ENCODE peak calls at places on chromosome 9, in nine cellular contexts. P is cardiac muscle cell, V is left ventricle myocardium inferior, N is sigmoid colon, W is left lung, F is right lobe of liver, Q is coronary artery, R is GM06990, M is heart left ventricle. H is an unnamed sample.

GRCh38 chr9:77486968-77487367 is 161.2 kb downstream of the GNA14 start:
- DNase-seq in P (no peak), V (no peak), N (no peak), W (no peak), F (no peak), Q (no peak), R (no peak), M (no peak), H (no peak)

GRCh38 chr9:91164724-91165520 is 196.8 kb downstream of the AUH start:
- DNase-seq in P (peak; percentile 96), V (peak; percentile 45), N (peak; percentile 80), W (peak; percentile 89), F (no peak), Q (peak; percentile 73), R (no peak), M (no peak), H (peak; percentile 94)

GRCh38 chr9:87464110-87464991 is 33.3 kb upstream of the DAPK1 start:
- DNase-seq in P (peak; percentile 68), V (no peak), N (peak; percentile 70), W (no peak), F (no peak), Q (no peak), R (peak; percentile 53), M (no peak), H (peak; percentile 20)

GRCh38 chr9:5562806-5563416 is 52.6 kb downstream of the PDCD1LG2 start:
- DNase-seq in P (no peak), V (no peak), N (no peak), W (no peak), F (no peak), Q (no peak), R (no peak), M (no peak), H (no peak)

GRCh38 chr9:26159575-26160392 is 481.5 kb upstream of the TUSC1 start:
- DNase-seq in P (no peak), V (no peak), N (no peak), W (no peak), F (no peak), Q (no peak), R (no peak), M (no peak), H (peak; percentile 16)

GRCh38 chr9:98931543-98931942 is 12.2 kb upstream of the COL15A1 start:
- DNase-seq in P (no peak), V (no peak), N (no peak), W (no peak), F (no peak), Q (no peak), R (no peak), M (no peak), H (no peak)

GRCh38 chr9:27462846-27463245 is 61.2 kb upstream of the IFNK start:
- DNase-seq in P (no peak), V (no peak), N (no peak), W (no peak), F (no peak), Q (no peak), R (no peak), M (no peak), H (no peak)

GRCh38 chr9:130186839-130187522 is 14.8 kb downstream of the NCS1 start:
- DNase-seq in P (peak; percentile 48), V (no peak), N (peak; percentile 90), W (peak; percentile 58), F (no peak), Q (peak; percentile 88), R (no peak), M (no peak), H (no peak)

GRCh38 chr9:91949946-91950664 is at the start of gene ROR2:
- DNase-seq in P (peak; percentile 88), V (peak; percentile 67), N (peak; percentile 89), W (peak; percentile 60), F (no peak), Q (no peak), R (peak; percentile 58), M (no peak), H (no peak)

GRCh38 chr9:127172066-127172707 is 49.8 kb upstream of the ANGPTL2 start:
- DNase-seq in P (no peak), V (no peak), N (peak; percentile 33), W (no peak), F (no peak), Q (peak; percentile 14), R (no peak), M (no peak), H (no peak)

GRCh38 chr9:32180597-32180996 is 203.8 kb upstream of the ACO1 start:
- DNase-seq in P (no peak), V (no peak), N (no peak), W (no peak), F (no peak), Q (no peak), R (no peak), M (no peak), H (no peak)

GRCh38 chr9:124469011-124469832 is 19.0 kb downstream of the ADGRD2 start:
- DNase-seq in P (no peak), V (no peak), N (no peak), W (no peak), F (peak; percentile 39), Q (no peak), R (no peak), M (no peak), H (no peak)

GRCh38 chr9:89755835-89756234 is 151.0 kb downstream of the GADD45G start:
- DNase-seq in P (peak; percentile 88), V (peak; percentile 41), N (no peak), W (no peak), F (no peak), Q (no peak), R (no peak), M (peak; percentile 43), H (no peak)

GRCh38 chr9:109894921-109895758 is 115.1 kb downstream of the PALM2AKAP2 start:
- DNase-seq in P (peak; percentile 13), V (no peak), N (no peak), W (no peak), F (no peak), Q (no peak), R (no peak), M (peak; percentile 40), H (no peak)

GRCh38 chr9:112032733-112033132 is 136.1 kb downstream of the UGCG start:
- DNase-seq in P (no peak), V (no peak), N (no peak), W (no peak), F (no peak), Q (no peak), R (no peak), M (no peak), H (no peak)

GRCh38 chr9:130073373-130073772 is 19.7 kb downstream of the GPR107 start:
- DNase-seq in P (peak; percentile 87), V (no peak), N (no peak), W (no peak), F (no peak), Q (no peak), R (no peak), M (peak; percentile 20), H (no peak)

DNA sequence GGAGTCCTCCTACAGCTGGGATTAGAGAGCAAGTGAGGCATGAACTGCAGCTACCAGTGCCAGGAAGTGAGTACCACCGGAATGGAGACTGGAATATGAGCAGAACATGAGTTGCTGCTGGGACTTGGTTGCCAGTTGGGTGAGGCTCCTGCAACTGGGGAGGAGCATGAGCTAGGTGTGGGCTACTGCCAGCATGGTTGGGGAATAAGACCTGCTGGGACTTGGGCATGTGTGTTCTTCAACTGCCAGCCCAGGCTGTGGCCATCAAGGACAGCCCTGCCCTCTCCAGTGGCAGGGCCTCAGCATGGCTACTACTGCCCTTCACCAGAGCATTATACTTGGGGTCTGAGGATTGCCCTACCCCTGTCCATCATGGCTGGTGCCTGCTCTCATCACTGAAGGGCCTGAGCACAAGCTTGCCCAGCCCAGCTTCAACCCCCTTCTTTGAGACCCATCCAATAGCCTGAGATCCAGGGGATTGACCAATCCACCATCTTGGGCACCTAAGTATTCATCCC is 665.0 kb downstream of the ELAVL2 start:
- DNase-seq in P (no peak), V (no peak), N (no peak), W (no peak), F (no peak), Q (no peak), R (no peak), M (no peak), H (no peak)
- H3K4me3 ChIP-seq in P (no peak overlapping the region), V (no peak overlapping the region), N (no peak overlapping the region), W (no peak overlapping the region), F (no peak overlapping the region), Q (no peak overlapping the region), R (no peak overlapping the region), M (no peak overlapping the region), H (no peak overlapping the region)

GRCh38 chr9:7844283-7844682 is 44.7 kb upstream of the DMAC1 start:
- DNase-seq in P (peak; percentile 15), V (no peak), N (no peak), W (no peak), F (no peak), Q (no peak), R (no peak), M (no peak), H (no peak)
- TF ChIP-seq CTCF in P (peak; percentile 22), V (peak; percentile 49), N (peak; percentile 9), W (no peak), F (peak; percentile 37), Q (no peak), R (peak; percentile 43), M (no peak), H (no peak)

DNA sequence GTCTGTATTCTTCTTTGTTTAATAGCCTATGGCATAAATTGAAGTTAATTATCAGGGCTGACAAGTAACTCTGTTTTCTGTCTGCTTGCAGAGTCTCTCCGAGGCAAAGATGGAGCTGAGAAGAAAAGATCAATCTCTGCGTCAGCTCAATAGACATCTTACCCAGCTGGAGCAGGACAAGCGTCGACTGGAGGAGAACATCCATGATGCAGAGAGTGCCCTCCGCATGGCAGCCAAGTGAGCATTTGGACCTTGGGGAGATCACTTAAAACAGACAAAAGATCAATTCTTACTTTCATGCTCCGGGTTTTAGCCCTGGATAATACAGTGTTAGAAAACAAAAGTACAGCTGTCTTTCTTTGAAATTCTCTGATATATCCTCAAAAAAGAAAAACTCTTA is 293.8 kb downstream of the CCDC171 start:
- DNase-seq in P (no peak), V (no peak), N (no peak), W (no peak), F (no peak), Q (no peak), R (no peak), M (no peak), H (no peak)
- H3K4me3 ChIP-seq in P (no peak overlapping the region), V (no peak overlapping the region), N (no peak overlapping the region), W (no peak overlapping the region), F (no peak overlapping the region), Q (no peak overlapping the region), R (no peak overlapping the region), M (no peak overlapping the region), H (no peak overlapping the region)

GRCh38 chr9:137189297-137190295 is 1.1 kb downstream of the SSNA1 start:
- DNase-seq in P (no peak), V (no peak), N (no peak), W (no peak), F (no peak), Q (no peak), R (no peak), M (no peak), H (no peak)

GRCh38 chr9:137188086-137188489 is 272 bp downstream of the ANAPC2 start:
- DNase-seq in P (no peak), V (no peak), N (no peak), W (no peak), F (no peak), Q (no peak), R (no peak), M (no peak), H (no peak)

GRCh38 chr9:137187386-137187785 is 974 bp downstream of the ANAPC2 start:
- DNase-seq in P (no peak), V (no peak), N (no peak), W (no peak), F (no peak), Q (no peak), R (no peak), M (no peak), H (no peak)

GRCh38 chr9:137190315-137190853 is 1.9 kb downstream of the SSNA1 start:
- DNase-seq in P (no peak), V (no peak), N (no peak), W (no peak), F (no peak), Q (no peak), R (no peak), M (no peak), H (no peak)

GRCh38 chr9:137188490-137189296 is at the start of the genes ANAPC2 and SSNA1:
- DNase-seq in P (peak; percentile 96), V (peak; percentile 93), N (peak; percentile 96), W (peak; percentile 92), F (peak; percentile 94), Q (peak; percentile 92), R (peak; percentile 98), M (peak; percentile 91), H (peak; percentile 64)
- TF ChIP-seq CTCF in P (peak; percentile 50), V (no peak), N (no peak), W (no peak), F (peak; percentile 43), Q (no peak), R (peak; percentile 72), M (peak; percentile 21), H (peak; percentile 57)